ENCODE peak calls at places on chromosomes 2 and 18, in four cellular contexts. One of them, this sample, is unnamed.
A peak's percentile ranks its signal among the peaks of the same experiment; 100 is the strongest.

GRCh38 chr2:138032334-138032733 is 68.1 kb downstream of the HNMT start:
- DNase-seq in IMR-90: no peak
- DNase-seq in H9: no peak
- DNase-seq in H1: no peak
- DNase-seq in this sample: no peak

GRCh38 chr2:46389417-46389916 is 89.9 kb upstream of the TMEM247 start:
- DNase-seq in IMR-90: peak; percentile 25
- DNase-seq in H9: peak; percentile 20
- DNase-seq in H1: peak; percentile 19
- DNase-seq in this sample: no peak

GRCh38 chr2:7440985-7441384 is 523.8 kb downstream of the RNF144A start:
- DNase-seq in IMR-90: no peak
- DNase-seq in H9: no peak
- DNase-seq in H1: no peak
- DNase-seq in this sample: no peak

GRCh38 chr2:44291281-44292248 is 16.3 kb downstream of the SLC3A1 start:
- DNase-seq in IMR-90: peak; percentile 75
- DNase-seq in H9: peak; percentile 58
- DNase-seq in H1: no peak
- DNase-seq in this sample: peak; percentile 84

GRCh38 chr18:48666613-48667012 is 127.8 kb downstream of the CTIF start:
- DNase-seq in IMR-90: no peak
- DNase-seq in H9: no peak
- DNase-seq in H1: no peak
- DNase-seq in this sample: no peak

GRCh38 chr2:196263181-196263747 is 91.9 kb upstream of the STK17B start:
- DNase-seq in IMR-90: peak; percentile 64
- DNase-seq in H9: no peak
- DNase-seq in H1: no peak
- DNase-seq in this sample: no peak

GRCh38 chr2:233262562-233262961 is 11.1 kb downstream of the ATG16L1 start:
- DNase-seq in IMR-90: no peak
- DNase-seq in H9: no peak
- DNase-seq in H1: no peak
- DNase-seq in this sample: no peak

GRCh38 chr18:21489119-21489750 is 111.3 kb downstream of the ESCO1 start:
- DNase-seq in IMR-90: peak; percentile 66
- DNase-seq in H9: peak; percentile 64
- DNase-seq in H1: peak; percentile 66
- DNase-seq in this sample: peak; percentile 67

DNA sequence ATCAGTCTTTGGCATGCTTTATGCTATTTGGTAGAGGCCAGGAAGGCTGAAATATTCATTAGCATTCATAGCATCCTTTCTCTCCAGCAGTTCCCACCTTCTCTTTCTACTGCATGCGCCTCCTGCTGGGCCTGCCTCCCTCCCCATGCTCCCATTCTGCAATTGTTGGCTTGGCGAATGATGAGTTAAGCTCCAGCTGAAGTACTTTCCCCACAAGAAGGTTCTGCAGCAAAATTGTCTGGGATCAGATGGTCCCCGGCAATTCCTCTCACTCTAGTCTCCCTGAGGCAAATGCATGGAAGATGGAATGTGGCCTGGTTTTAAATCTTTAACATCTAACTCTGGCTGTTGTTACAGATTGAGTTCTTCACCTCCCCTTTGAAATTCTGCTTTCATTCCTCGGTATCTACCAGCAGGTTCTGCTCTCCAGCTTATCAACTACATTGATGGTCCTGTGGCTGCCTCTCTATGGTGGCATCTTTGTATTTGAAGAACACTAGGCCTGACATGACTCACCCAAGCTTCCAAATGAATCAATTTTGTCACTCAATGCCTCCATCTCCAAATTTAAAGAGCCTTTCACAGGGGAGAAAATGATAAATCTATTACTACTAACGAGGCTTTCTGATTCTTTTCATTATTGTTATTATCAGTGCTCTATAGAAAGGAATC is 55.9 kb downstream of the KCTD18 start:
- DNase-seq in IMR-90: no peak
- DNase-seq in H9: no peak
- DNase-seq in H1: no peak
- DNase-seq in this sample: peak; percentile 64
- H3K27ac ChIP-seq in IMR-90: no peak overlapping the region
- H3K27ac ChIP-seq in H9: no peak overlapping the region
- H3K27ac ChIP-seq in H1: no peak overlapping the region
- H3K27ac ChIP-seq in this sample: no peak overlapping the region

GRCh38 chr2:17786727-17787126 is 29.5 kb upstream of the MSGN1 start:
- DNase-seq in IMR-90: no peak
- DNase-seq in H9: no peak
- DNase-seq in H1: no peak
- DNase-seq in this sample: no peak
- H2BK120ac ChIP-seq in IMR-90: no peak overlapping the region
- H2BK120ac ChIP-seq in H9: no peak overlapping the region
- H2BK120ac ChIP-seq in H1: no peak overlapping the region
- H2BK120ac ChIP-seq in this sample: no peak overlapping the region

GRCh38 chr18:55290898-55291297 is 297.1 kb downstream of the TCF4 start:
- DNase-seq in IMR-90: peak; percentile 29
- DNase-seq in H9: no peak
- DNase-seq in H1: no peak
- DNase-seq in this sample: peak; percentile 71
- H4K5ac ChIP-seq in IMR-90: no peak overlapping the region
- H4K5ac ChIP-seq in H9: no peak overlapping the region
- H4K5ac ChIP-seq in H1: no peak overlapping the region
- H4K5ac ChIP-seq in this sample: no peak overlapping the region

GRCh38 chr18:2515408-2515807 is 55.9 kb downstream of the METTL4 start:
- DNase-seq in IMR-90: peak; percentile 93
- DNase-seq in H9: no peak
- DNase-seq in H1: no peak
- DNase-seq in this sample: no peak
- H3K27ac ChIP-seq in IMR-90: no peak overlapping the region
- H3K27ac ChIP-seq in H9: no peak overlapping the region
- H3K27ac ChIP-seq in H1: no peak overlapping the region
- H3K27ac ChIP-seq in this sample: no peak overlapping the region

GRCh38 chr2:20182241-20182931 is 42.5 kb downstream of the SDC1 start:
- DNase-seq in IMR-90: peak; percentile 73
- DNase-seq in H9: no peak
- DNase-seq in H1: no peak
- DNase-seq in this sample: no peak
- H2BK120ac ChIP-seq in IMR-90: peak overlapping the region; percentile 52
- H2BK120ac ChIP-seq in H9: no peak overlapping the region
- H2BK120ac ChIP-seq in H1: no peak overlapping the region
- H2BK120ac ChIP-seq in this sample: no peak overlapping the region